ENCODE peak calls at places on chromosomes 3 and 15, in four cellular contexts. E is K562, S is HCT116, M is Panc1. X is an unnamed sample.

GRCh38 chr15:68983821-68984517 is 30.5 kb upstream of the NOX5 start:
- DNase-seq in E (peak), M (no peak), S (no peak), X (no peak)

GRCh38 chr15:31459011-31459748 is 132.5 kb downstream of the KLF13 start:
- DNase-seq in E (no peak), S (no peak), M (no peak), X (no peak)

GRCh38 chr15:60592386-60593339 is 113.7 kb upstream of the ICE2 start:
- DNase-seq in M (no peak), S (no peak), E (peak), X (peak)

GRCh38 chr15:77421370-77421700 is 647 bp downstream of the HMG20A start:
- DNase-seq in M (no peak), E (no peak), S (no peak), X (peak)

GRCh38 chr3:129892857-129893615 is 475 bp downstream of the TMCC1 start:
- DNase-seq in M (no peak), S (no peak), E (peak), X (peak)

GRCh38 chr15:89486726-89487050 is 9.7 kb downstream of the RHCG start:
- DNase-seq in M (no peak), S (no peak), E (peak), X (no peak)

GRCh38 chr3:133949438-133949837 is 53.8 kb upstream of the RAB6B start:
- DNase-seq in M (no peak), E (no peak), S (no peak), X (no peak)

GRCh38 chr3:153595186-153595815 is 433.3 kb downstream of the RAP2B start:
- DNase-seq in E (no peak), M (peak), S (peak), X (peak)

GRCh38 chr3:111619833-111620232 is 24.7 kb upstream of the ZBED2 start:
- DNase-seq in S (no peak), M (no peak), E (no peak), X (no peak)

GRCh38 chr3:20666091-20666490 is 480.1 kb upstream of the SGO1 start:
- DNase-seq in E (no peak), S (no peak), M (no peak), X (no peak)

GRCh38 chr3:65004316-65004715 is 316.5 kb upstream of the ADAMTS9 start:
- DNase-seq in M (no peak), S (no peak), E (no peak), X (no peak)

GRCh38 chr15:48986240-48986639 is 22.5 kb upstream of the SHC4 start:
- DNase-seq in S (no peak), E (no peak), M (no peak), X (no peak)

GRCh38 chr3:188280627-188281026 is 126.7 kb downstream of the LPP start:
- DNase-seq in M (no peak), E (no peak), S (no peak), X (no peak)

GRCh38 chr15:41493205-41493901 is at the start of gene ITPKA:
- DNase-seq in M (no peak), S (no peak), E (peak), X (peak)

GRCh38 chr15:52790941-52791751 is 1.0 kb upstream of the ONECUT1 start:
- DNase-seq in M (no peak), S (no peak), E (no peak), X (no peak)

GRCh38 chr3:107734317-107734716 is 211.6 kb downstream of the BBX start:
- DNase-seq in M (no peak), E (no peak), S (no peak), X (no peak)

GRCh38 chr3:54527953-54528352 is 399.9 kb downstream of the LRTM1 start:
- DNase-seq in M (no peak), S (no peak), E (no peak), X (no peak)

GRCh38 chr3:15175590-15175989 is 30.5 kb upstream of the CAPN7 start:
- DNase-seq in M (no peak), S (no peak), E (no peak), X (no peak)

GRCh38 chr15:45796433-45796832 is 161.6 kb downstream of the SQOR start:
- DNase-seq in S (no peak), M (no peak), E (no peak), X (no peak)

GRCh38 chr3:146895026-146895749 is 290.0 kb upstream of the PLSCR5 start:
- DNase-seq in E (no peak), M (no peak), S (no peak), X (no peak)

GRCh38 chr3:16604887-16605602 is at the start of gene DAZL:
- DNase-seq in M (no peak), E (no peak), S (no peak), X (no peak)

GRCh38 chr3:182983811-182984210 is 3.5 kb upstream of the DCUN1D1 start:
- DNase-seq in S (no peak), E (no peak), M (no peak), X (no peak)
- TF ChIP-seq TCF7L2 in S (no peak), E (no peak), M (no peak), X (no peak)

GRCh38 chr15:73722425-73722824 is 30.7 kb downstream of the INSYN1 start:
- DNase-seq in S (no peak), M (no peak), E (no peak), X (no peak)

GRCh38 chr15:73723146-73723545 is 30.0 kb downstream of the INSYN1 start:
- DNase-seq in E (no peak), M (no peak), S (no peak), X (no peak)

GRCh38 chr15:73724211-73724610 is 28.9 kb downstream of the INSYN1 start:
- DNase-seq in M (no peak), E (no peak), S (no peak), X (no peak)

GRCh38 chr15:73732911-73733310 is 20.2 kb downstream of the INSYN1 start:
- DNase-seq in S (no peak), M (no peak), E (no peak), X (no peak)

DNA sequence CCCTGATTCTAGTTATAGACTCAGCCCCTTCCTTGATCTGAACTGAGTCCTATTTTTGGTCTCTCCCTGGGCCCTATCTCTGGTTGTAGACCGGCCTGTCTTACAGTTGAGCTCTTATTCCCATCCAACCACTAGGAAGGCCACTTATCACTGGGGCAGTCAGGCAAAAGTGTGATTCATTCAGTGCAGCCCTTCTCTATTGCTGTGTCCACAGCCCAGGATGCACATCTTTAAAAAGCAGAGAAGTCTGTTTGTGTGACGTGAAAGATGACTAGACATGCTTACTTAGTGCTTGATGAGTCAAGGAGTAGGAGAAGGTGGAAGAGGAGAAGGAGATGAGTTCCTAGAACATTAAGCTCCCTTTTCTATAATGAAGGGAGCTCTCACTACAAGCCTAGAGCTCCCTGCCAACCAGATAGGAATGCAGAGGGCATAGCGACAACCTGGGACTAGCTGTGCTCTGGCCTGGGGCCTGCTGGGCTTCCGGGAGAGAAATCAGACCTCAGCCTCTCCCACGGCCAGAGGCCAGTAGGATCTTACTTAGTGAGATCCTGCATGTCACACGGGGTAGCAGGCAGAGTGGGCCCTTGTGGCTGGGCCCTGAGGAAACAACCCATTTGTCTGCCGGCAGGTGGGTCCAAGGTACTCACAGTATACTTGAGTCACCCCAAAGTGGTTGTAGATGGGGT is 25.7 kb downstream of the INSYN1 start:
- DNase-seq in M (no peak), S (no peak), E (no peak), X (no peak)
- TF ChIP-seq TCF7L2 in M (no peak), S (no peak), E (no peak), X (no peak)

GRCh38 chr3:4595709-4596108 is 102.6 kb downstream of the ITPR1 start:
- DNase-seq in S (no peak), M (no peak), E (no peak), X (no peak)
- TF ChIP-seq TCF7L2 in S (no peak), M (no peak), E (no peak), X (no peak)

GRCh38 chr3:43769471-43770425 is 79.0 kb downstream of the ABHD5 start:
- DNase-seq in S (peak), E (peak), M (no peak), X (peak)

GRCh38 chr3:43769097-43769470 is 78.3 kb downstream of the ABHD5 start:
- DNase-seq in E (no peak), M (no peak), S (no peak), X (no peak)

GRCh38 chr3:43770426-43771103 is 79.8 kb downstream of the ABHD5 start:
- DNase-seq in E (peak), M (no peak), S (no peak), X (no peak)

GRCh38 chr3:43766672-43767465 is 76.1 kb downstream of the ABHD5 start:
- DNase-seq in S (no peak), M (no peak), E (no peak), X (no peak)

DNA sequence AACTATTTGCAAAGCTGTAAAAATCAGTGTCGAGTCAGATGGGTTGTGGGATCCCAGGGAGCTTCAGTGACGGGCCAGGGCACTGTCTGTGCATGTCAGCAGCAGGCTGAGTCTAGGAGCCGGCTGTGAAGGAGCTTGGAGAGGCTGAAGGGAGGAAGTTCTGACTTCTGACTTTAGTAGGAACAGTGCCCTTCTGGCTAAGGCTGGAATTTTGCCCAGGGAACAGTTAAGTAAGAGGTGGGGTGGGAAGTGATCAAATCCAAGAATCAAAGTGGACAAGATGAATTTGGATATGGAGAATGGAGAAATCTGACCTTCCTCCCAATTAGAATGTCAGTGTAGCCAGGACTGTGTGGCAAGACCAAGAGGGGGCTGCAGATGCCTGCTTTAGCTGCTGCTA is 77.9 kb downstream of the ABHD5 start:
- DNase-seq in M (no peak), E (no peak), S (no peak), X (no peak)
- TF ChIP-seq TCF7L2 in M (no peak), E (no peak), S (no peak), X (no peak)

GRCh38 chr3:80113331-80113730 is 345.5 kb upstream of the ROBO1 start:
- DNase-seq in M (no peak), S (no peak), E (no peak), X (peak)
- TF ChIP-seq TCF7L2 in M (no peak), S (no peak), E (no peak), X (no peak)

GRCh38 chr3:113535898-113536297 is 3.5 kb downstream of the SIDT1 start:
- DNase-seq in E (peak), S (no peak), M (no peak), X (no peak)

GRCh38 chr3:113537155-113537554 is 4.8 kb downstream of the SIDT1 start:
- DNase-seq in E (no peak), M (no peak), S (no peak), X (no peak)

GRCh38 chr3:113533534-113533892 is 1.2 kb downstream of the SIDT1 start:
- DNase-seq in S (no peak), M (no peak), E (no peak), X (no peak)

GRCh38 chr3:113534365-113534764 is 2.0 kb downstream of the SIDT1 start:
- DNase-seq in M (no peak), S (no peak), E (no peak), X (no peak)

GRCh38 chr3:113536627-113537101 is 4.3 kb downstream of the SIDT1 start:
- DNase-seq in M (no peak), E (no peak), S (no peak), X (no peak)
- TF ChIP-seq TCF7L2 in M (no peak), E (no peak), S (no peak), X (no peak)